ENCODE peak calls at places on chromosomes 6 and 20, in ten cellular contexts. B is heart left ventricle, J is nephron progenitor cell, S is progenitor cell of endocrine pancreas, M is A673, P is H9, H is GM10248, F is kidney epithelial cell, R is OCI-LY7, W is epithelial cell of proximal tubule. A is an unnamed sample.

GRCh38 chr20:58570181-58570859 is 55.1 kb upstream of the APCDD1L start:
- DNase-seq in B (no peak), J (no peak), S (no peak), M (no peak), P (no peak), H (no peak), F (no peak), R (no peak), W (no peak), A (no peak)

GRCh38 chr20:63941282-63942060 is 14.7 kb downstream of the UCKL1 start:
- DNase-seq in B (peak), J (no peak), S (no peak), M (no peak), P (peak), H (peak), F (no peak), R (peak), W (no peak), A (peak)

GRCh38 chr6:6808915-6809314 is 220.4 kb downstream of the LY86 start:
- DNase-seq in B (no peak), J (no peak), S (no peak), M (no peak), P (no peak), H (no peak), F (no peak), R (no peak), W (no peak), A (no peak)

GRCh38 chr6:7473805-7474329 is 67.6 kb upstream of the DSP start:
- DNase-seq in B (no peak), J (no peak), S (no peak), M (no peak), P (no peak), H (no peak), F (no peak), R (no peak), W (no peak), A (no peak)

GRCh38 chr6:130189691-130190459 is 32.9 kb downstream of the SAMD3 start:
- DNase-seq in B (no peak), J (no peak), S (no peak), M (no peak), P (no peak), H (no peak), F (no peak), R (no peak), W (no peak), A (no peak)

GRCh38 chr20:53739799-53740785 is 146.5 kb upstream of the ZNF217 start:
- DNase-seq in B (no peak), J (no peak), S (no peak), M (no peak), P (no peak), H (peak), F (no peak), R (peak), W (no peak), A (no peak)

GRCh38 chr20:53934421-53935352 is 135.7 kb downstream of the BCAS1 start:
- DNase-seq in B (no peak), J (no peak), S (no peak), M (peak), P (no peak), H (peak), F (no peak), R (peak), W (no peak), A (no peak)

GRCh38 chr20:24350923-24351368 is 118.5 kb upstream of the SYNDIG1 start:
- DNase-seq in B (no peak), J (no peak), S (no peak), M (no peak), P (no peak), H (no peak), F (no peak), R (no peak), W (no peak), A (no peak)

GRCh38 chr6:115467726-115468125 is 593.0 kb downstream of the FRK start:
- DNase-seq in B (no peak), J (no peak), S (no peak), M (no peak), P (no peak), H (no peak), F (no peak), R (no peak), W (no peak), A (no peak)

GRCh38 chr6:41726876-41727275 is 8.5 kb downstream of the TFEB start:
- DNase-seq in B (peak), J (no peak), S (no peak), M (no peak), P (no peak), H (no peak), F (no peak), R (no peak), W (no peak), A (no peak)

GRCh38 chr20:55079917-55080316 is 604.5 kb downstream of the DOK5 start:
- DNase-seq in B (no peak), J (no peak), S (no peak), M (no peak), P (no peak), H (no peak), F (no peak), R (no peak), W (no peak), A (no peak)

GRCh38 chr20:37379967-37380828 is 34.3 kb downstream of the SRC start:
- DNase-seq in B (no peak), J (no peak), S (no peak), M (no peak), P (no peak), H (no peak), F (no peak), R (no peak), W (peak), A (no peak)

GRCh38 chr6:145569140-145569539 is 166.2 kb downstream of the EPM2A start:
- DNase-seq in B (no peak), J (no peak), S (no peak), M (no peak), P (no peak), H (no peak), F (no peak), R (no peak), W (no peak), A (no peak)

GRCh38 chr6:135289816-135290215 is 108.7 kb downstream of the MYB start:
- DNase-seq in B (no peak), J (no peak), S (no peak), M (peak), P (no peak), H (no peak), F (no peak), R (no peak), W (no peak), A (no peak)

GRCh38 chr6:161498359-161498758 is 224.5 kb upstream of the AGPAT4 start:
- DNase-seq in B (no peak), J (peak), S (no peak), M (peak), P (peak), H (no peak), F (no peak), R (no peak), W (no peak), A (no peak)

GRCh38 chr6:34950849-34951248 is 61.8 kb downstream of the ANKS1A start:
- DNase-seq in B (no peak), J (no peak), S (no peak), M (peak), P (no peak), H (no peak), F (no peak), R (no peak), W (no peak), A (no peak)

GRCh38 chr20:2713285-2713684 is 20.7 kb downstream of the EBF4 start:
- DNase-seq in B (no peak), J (no peak), S (no peak), M (peak), P (no peak), H (no peak), F (no peak), R (peak), W (no peak), A (no peak)

GRCh38 chr20:46939031-46939430 is 44.4 kb downstream of the EYA2 start:
- DNase-seq in B (no peak), J (no peak), S (no peak), M (peak), P (peak), H (no peak), F (no peak), R (peak), W (no peak), A (no peak)

GRCh38 chr6:101146389-101146788 is 247.1 kb upstream of the GRIK2 start:
- DNase-seq in B (no peak), J (no peak), S (no peak), M (no peak), P (no peak), H (no peak), F (no peak), R (no peak), W (no peak), A (no peak)

GRCh38 chr6:25166955-25167753 is 112.0 kb upstream of the CARMIL1 start:
- DNase-seq in B (no peak), J (no peak), S (no peak), M (no peak), P (no peak), H (no peak), F (no peak), R (no peak), W (no peak), A (no peak)

GRCh38 chr6:33426590-33427563 is 7.0 kb downstream of the SYNGAP1 start:
- DNase-seq in B (no peak), J (no peak), S (no peak), M (peak), P (peak), H (peak), F (no peak), R (peak), W (no peak), A (no peak)

GRCh38 chr6:132698608-132699007 is 15.2 kb downstream of the VNN1 start:
- DNase-seq in B (no peak), J (no peak), S (no peak), M (no peak), P (no peak), H (no peak), F (no peak), R (no peak), W (no peak), A (no peak)

GRCh38 chr6:1825926-1826325 is 216.2 kb downstream of the FOXC1 start:
- DNase-seq in B (no peak), J (no peak), S (no peak), M (no peak), P (no peak), H (no peak), F (no peak), R (no peak), W (no peak), A (no peak)

GRCh38 chr20:61441537-61441936 is 189.5 kb downstream of the CDH4 start:
- DNase-seq in B (no peak), J (no peak), S (no peak), M (no peak), P (no peak), H (no peak), F (no peak), R (no peak), W (no peak), A (no peak)

GRCh38 chr20:37757550-37757949 is 63.7 kb downstream of the CTNNBL1 start:
- DNase-seq in B (no peak), J (no peak), S (no peak), M (no peak), P (no peak), H (no peak), F (no peak), R (peak), W (no peak), A (no peak)

GRCh38 chr20:48455606-48456360 is 372.0 kb downstream of the PREX1 start:
- DNase-seq in B (no peak), J (peak), S (no peak), M (no peak), P (no peak), H (no peak), F (no peak), R (no peak), W (no peak), A (no peak)

GRCh38 chr20:17969276-17969883 is 562 bp downstream of the MGME1 start:
- DNase-seq in B (no peak), J (no peak), S (no peak), M (peak), P (no peak), H (no peak), F (no peak), R (peak), W (no peak), A (peak)

GRCh38 chr6:157763129-157763893 is 59.7 kb upstream of the SNX9 start:
- DNase-seq in B (no peak), J (no peak), S (no peak), M (no peak), P (peak), H (no peak), F (peak), R (no peak), W (peak), A (peak)

GRCh38 chr20:6008254-6008653 is 45.6 kb downstream of the LRRN4 start:
- DNase-seq in B (no peak), J (no peak), S (no peak), M (peak), P (no peak), H (no peak), F (peak), R (no peak), W (peak), A (no peak)

GRCh38 chr6:56387621-56388413 is 140.4 kb upstream of the COL21A1 start:
- DNase-seq in B (no peak), J (no peak), S (no peak), M (no peak), P (no peak), H (no peak), F (no peak), R (no peak), W (no peak), A (peak)

GRCh38 chr6:56766806-56767178 is 124.1 kb upstream of the DST start:
- DNase-seq in B (no peak), J (no peak), S (no peak), M (no peak), P (no peak), H (peak), F (no peak), R (no peak), W (no peak), A (no peak)

GRCh38 chr6:119148825-119149525 is 70.5 kb upstream of the FAM184A start:
- DNase-seq in B (no peak), J (no peak), S (no peak), M (no peak), P (no peak), H (no peak), F (no peak), R (no peak), W (no peak), A (no peak)

GRCh38 chr6:13417954-13418353 is 69.4 kb downstream of the GFOD1 start:
- DNase-seq in B (no peak), J (no peak), S (no peak), M (no peak), P (no peak), H (no peak), F (no peak), R (no peak), W (no peak), A (peak)

GRCh38 chr6:109690373-109690739 is 646 bp downstream of the AK9 start:
- DNase-seq in B (peak), J (peak), S (peak), M (no peak), P (peak), H (peak), F (no peak), R (peak), W (no peak), A (peak)

GRCh38 chr6:36099872-36100483 is 30.3 kb upstream of the MAPK13 start:
- DNase-seq in B (no peak), J (no peak), S (no peak), M (peak), P (no peak), H (no peak), F (no peak), R (no peak), W (no peak), A (no peak)

GRCh38 chr6:39824030-39824926 is 32.1 kb downstream of the DAAM2 start:
- DNase-seq in B (no peak), J (no peak), S (no peak), M (no peak), P (peak), H (no peak), F (no peak), R (no peak), W (no peak), A (no peak)

GRCh38 chr20:383889-384288 is 3.3 kb downstream of the TRIB3 start:
- DNase-seq in B (no peak), J (no peak), S (no peak), M (no peak), P (no peak), H (no peak), F (no peak), R (no peak), W (no peak), A (no peak)

GRCh38 chr6:107458687-107459282 is 579 bp downstream of the PDSS2 start:
- DNase-seq in B (peak), J (no peak), S (peak), M (peak), P (peak), H (peak), F (no peak), R (peak), W (no peak), A (no peak)

GRCh38 chr20:39825524-39825923 is 863.4 kb downstream of the DHX35 start:
- DNase-seq in B (no peak), J (no peak), S (no peak), M (no peak), P (no peak), H (no peak), F (no peak), R (no peak), W (no peak), A (no peak)

GRCh38 chr20:39825950-39826349 is 863.1 kb downstream of the MAFB start:
- DNase-seq in B (no peak), J (no peak), S (no peak), M (no peak), P (no peak), H (peak), F (no peak), R (no peak), W (no peak), A (no peak)

GRCh38 chr20:39830903-39831302 is 858.1 kb downstream of the MAFB start:
- DNase-seq in B (no peak), J (no peak), S (no peak), M (no peak), P (no peak), H (no peak), F (no peak), R (no peak), W (no peak), A (no peak)

GRCh38 chr20:39829713-39830112 is 859.3 kb downstream of the MAFB start:
- DNase-seq in B (no peak), J (peak), S (no peak), M (peak), P (no peak), H (peak), F (no peak), R (no peak), W (no peak), A (no peak)

DNA sequence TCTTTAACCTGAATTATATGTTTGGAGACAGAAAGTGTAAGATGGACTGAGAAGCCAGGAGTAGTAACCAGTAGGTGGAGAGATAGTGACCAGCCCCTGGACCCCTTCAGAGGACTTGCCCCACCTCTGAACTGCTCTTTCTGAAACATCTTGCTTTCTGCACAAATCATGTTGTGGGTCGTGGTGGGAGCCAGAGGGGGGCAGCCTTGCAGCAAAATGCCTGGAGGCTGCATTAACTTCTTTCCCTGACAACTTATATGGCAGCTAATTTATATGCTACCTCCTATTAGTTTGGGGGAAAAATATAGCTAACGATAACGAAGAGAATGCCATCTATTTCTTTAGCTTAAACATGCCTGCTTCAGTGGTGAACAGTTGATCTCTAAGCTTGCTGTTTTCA is 859.8 kb downstream of the MAFB start:
- DNase-seq in B (no peak), J (peak), S (no peak), M (peak), P (peak), H (no peak), F (no peak), R (no peak), W (no peak), A (no peak)
- TF ChIP-seq CTCF in B (peak), J (peak), S (peak), M (peak), P (peak), H (peak), F (peak), R (peak), W (peak), A (peak)

GRCh38 chr6:102815207-102815606 is 1421.7 kb downstream of the GRIK2 start:
- DNase-seq in B (no peak), J (no peak), S (no peak), M (no peak), P (no peak), H (no peak), F (no peak), R (no peak), W (no peak), A (no peak)

GRCh38 chr6:102812242-102812641 is 1418.7 kb downstream of the GRIK2 start:
- DNase-seq in B (no peak), J (no peak), S (no peak), M (no peak), P (no peak), H (no peak), F (no peak), R (no peak), W (no peak), A (no peak)

DNA sequence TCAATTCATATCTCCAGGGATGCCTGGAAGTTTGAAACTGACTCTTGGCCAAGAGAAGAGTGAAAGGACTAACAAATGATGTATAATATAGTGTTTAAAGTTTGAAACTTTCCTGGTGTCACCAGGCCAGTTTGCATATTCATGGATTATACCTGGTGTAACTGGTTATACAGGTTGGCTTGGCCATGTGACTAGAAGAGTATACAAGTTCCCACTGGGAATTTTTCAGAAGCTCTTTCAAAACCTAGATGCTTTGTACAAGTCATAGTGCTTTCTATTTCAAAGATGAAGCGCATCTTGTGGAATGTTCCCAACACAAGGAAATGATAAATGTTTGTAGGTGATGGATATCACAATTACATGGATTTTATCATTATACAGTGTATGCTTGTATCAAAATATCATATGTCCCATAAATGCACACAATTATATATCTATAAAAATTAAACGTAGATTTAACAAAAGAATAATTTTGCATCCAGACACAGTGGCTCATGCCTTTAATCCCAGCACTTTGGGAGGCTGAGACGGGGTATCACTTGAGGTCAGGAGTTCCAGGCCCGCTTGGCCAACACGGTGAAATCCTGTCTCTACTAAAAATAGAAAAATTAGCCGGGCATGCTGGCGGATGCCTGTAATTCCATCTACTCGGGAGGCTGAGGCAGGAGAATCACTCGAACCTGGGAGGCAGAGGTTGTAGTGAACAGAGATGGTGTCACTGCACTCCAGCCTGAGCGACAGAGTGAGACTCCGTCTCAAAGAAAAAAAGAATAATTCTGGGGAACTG is 1420.2 kb downstream of the GRIK2 start:
- DNase-seq in B (no peak), J (no peak), S (no peak), M (no peak), P (no peak), H (no peak), F (no peak), R (no peak), W (no peak), A (no peak)
- TF ChIP-seq CTCF in B (no peak), J (no peak), S (no peak), M (no peak), P (no peak), H (no peak), F (no peak), R (no peak), W (no peak), A (no peak)

GRCh38 chr6:108675226-108676160 is 114.8 kb downstream of the FOXO3 start:
- DNase-seq in B (no peak), J (no peak), S (no peak), M (peak), P (no peak), H (no peak), F (no peak), R (no peak), W (no peak), A (no peak)

GRCh38 chr6:108673602-108674001 is 112.9 kb downstream of the FOXO3 start:
- DNase-seq in B (no peak), J (no peak), S (no peak), M (no peak), P (no peak), H (no peak), F (no peak), R (no peak), W (no peak), A (no peak)

GRCh38 chr6:108677357-108677756 is 116.6 kb downstream of the FOXO3 start:
- DNase-seq in B (no peak), J (no peak), S (no peak), M (peak), P (no peak), H (no peak), F (no peak), R (no peak), W (no peak), A (no peak)

GRCh38 chr6:108677894-108678293 is 117.2 kb downstream of the FOXO3 start:
- DNase-seq in B (no peak), J (no peak), S (no peak), M (no peak), P (no peak), H (no peak), F (no peak), R (no peak), W (no peak), A (no peak)

GRCh38 chr6:108676555-108676954 is 115.8 kb downstream of the FOXO3 start:
- DNase-seq in B (no peak), J (no peak), S (no peak), M (peak), P (no peak), H (no peak), F (no peak), R (no peak), W (no peak), A (no peak)
- TF ChIP-seq CTCF in B (no peak), J (no peak), S (no peak), M (no peak), P (no peak), H (no peak), F (no peak), R (no peak), W (no peak), A (no peak)

GRCh38 chr6:17599885-17600526 is at the start of gene FAM8A1:
- DNase-seq in B (peak), J (peak), S (peak), M (peak), P (peak), H (peak), F (peak), R (peak), W (no peak), A (peak)
- TF ChIP-seq CTCF in B (peak), J (peak), S (peak), M (peak), P (peak), H (peak), F (peak), R (peak), W (peak), A (peak)

A was measured in right lobe of liver.